ENCODE peak calls at places on chromosomes 3 and 15, in eight cellular contexts. Z is astrocyte, N is AG10803, O is fibroblast of pulmonary artery, Q is breast epithelium, W is tibial artery, S is WERI-Rb-1, K is cardiac fibroblast. I is an unnamed sample.

GRCh38 chr15:73273181-73274002 is 95.4 kb downstream of the HCN4 start:
- DNase-seq in Z (peak), N (peak), O (peak), Q (no peak), W (no peak), S (peak), K (peak), I (no peak)

GRCh38 chr15:57348081-57348480 is 28.2 kb upstream of the CGNL1 start:
- DNase-seq in Z (no peak), N (no peak), O (no peak), Q (no peak), W (no peak), S (no peak), K (no peak), I (no peak)

GRCh38 chr15:94119215-94119815 is 112.0 kb upstream of the MCTP2 start:
- DNase-seq in Z (no peak), N (no peak), O (no peak), Q (no peak), W (no peak), S (no peak), K (no peak), I (no peak)

GRCh38 chr3:77038468-77038927 is 1.4 kb upstream of the ROBO2 start:
- DNase-seq in Z (peak), N (peak), O (peak), Q (peak), W (peak), S (peak), K (peak), I (no peak)

GRCh38 chr3:157544501-157545139 is 41.4 kb upstream of the VEPH1 start:
- DNase-seq in Z (peak), N (peak), O (peak), Q (no peak), W (no peak), S (no peak), K (peak), I (no peak)

GRCh38 chr3:66386925-66387650 is 113.7 kb downstream of the LRIG1 start:
- DNase-seq in Z (no peak), N (no peak), O (no peak), Q (no peak), W (no peak), S (no peak), K (no peak), I (no peak)

GRCh38 chr3:12663311-12663935 is 494 bp downstream of the RAF1 start:
- DNase-seq in Z (no peak), N (peak), O (peak), Q (peak), W (peak), S (no peak), K (no peak), I (no peak)

GRCh38 chr15:98997312-98997711 is 10.3 kb downstream of the PGPEP1L start:
- DNase-seq in Z (no peak), N (no peak), O (no peak), Q (no peak), W (no peak), S (no peak), K (no peak), I (no peak)

GRCh38 chr3:46947981-46948791 is 28.4 kb downstream of the CCDC12 start:
- DNase-seq in Z (peak), N (no peak), O (peak), Q (no peak), W (peak), S (peak), K (peak), I (no peak)
- H3K4me3 ChIP-seq in Z (no peak), N (no peak), O (no peak), Q (no peak), W (no peak), S (no peak), K (no peak), I (no peak)

GRCh38 chr3:119145128-119145499 is 851 bp upstream of the TEX55 start:
- DNase-seq in Z (no peak), N (no peak), O (no peak), Q (no peak), W (no peak), S (no peak), K (no peak), I (no peak)
- TF ChIP-seq CTCF in Z (no peak), N (no peak), O (no peak), Q (no peak), W (no peak), S (no peak), K (no peak), I (no peak)

GRCh38 chr15:101528108-101528916 is 38.8 kb upstream of the PCSK6 start:
- DNase-seq in Z (no peak), N (peak), O (peak), Q (no peak), W (no peak), S (no peak), K (peak), I (no peak)
- H3K4me3 ChIP-seq in Z (no peak), N (no peak), O (no peak), Q (no peak), W (no peak), S (no peak), K (no peak), I (no peak)

GRCh38 chr3:126848991-126849390 is 133.9 kb upstream of the PLXNA1 start:
- DNase-seq in Z (no peak), N (no peak), O (no peak), Q (no peak), W (no peak), S (no peak), K (no peak), I (no peak)
- TF ChIP-seq CTCF in Z (no peak), N (no peak), O (no peak), Q (no peak), W (no peak), S (no peak), K (no peak), I (no peak)

DNA sequence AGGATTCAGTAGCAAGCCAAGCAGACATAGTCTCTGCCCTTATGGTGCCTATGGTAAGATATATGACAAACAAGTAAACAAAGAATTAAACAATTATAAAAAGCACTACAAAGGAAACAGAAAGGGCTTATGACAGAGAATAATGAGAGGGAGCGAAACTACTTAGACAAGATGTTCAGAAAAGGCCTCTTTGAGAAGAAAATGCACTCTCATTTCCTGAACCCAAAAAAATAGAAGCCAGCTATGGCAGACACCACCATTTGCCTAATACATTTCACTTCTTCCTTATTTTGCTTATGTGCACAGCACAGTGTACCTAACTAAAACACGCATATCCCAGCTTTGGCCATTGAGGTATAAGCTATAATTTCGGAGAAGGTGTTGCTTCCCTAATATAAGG is 465.5 kb upstream of the PPP2R3A start:
- DNase-seq in Z (no peak), N (no peak), O (no peak), Q (no peak), W (no peak), S (no peak), K (no peak), I (no peak)
- H3K4me3 ChIP-seq in Z (no peak), N (no peak), O (no peak), Q (no peak), W (no peak), S (no peak), K (no peak), I (no peak)

DNA sequence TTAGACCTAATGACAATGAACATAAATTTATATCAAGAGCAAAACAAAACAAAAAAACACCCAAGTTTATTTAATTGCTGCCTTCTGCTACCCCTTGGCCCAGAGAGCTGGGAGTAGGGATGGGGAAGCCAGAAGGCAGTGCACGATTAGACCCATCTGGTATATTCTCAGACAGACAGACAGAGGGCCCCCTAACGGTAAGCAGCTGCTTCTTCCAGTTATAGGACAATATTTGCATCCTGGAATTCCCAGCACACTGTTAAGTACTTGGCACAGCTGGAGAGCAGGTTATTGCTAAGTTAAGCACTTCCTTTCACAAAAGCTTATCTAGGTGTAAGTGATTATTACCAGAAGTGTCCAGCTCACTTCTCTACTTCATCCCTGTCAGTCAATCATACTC is 39.3 kb downstream of the C2CD4B start:
- DNase-seq in Z (no peak), N (peak), O (peak), Q (no peak), W (no peak), S (peak), K (peak), I (no peak)
- TF ChIP-seq CTCF in Z (peak), N (peak), O (peak), Q (no peak), W (no peak), S (peak), K (peak), I (peak)

I was measured in GM12864.